ENCODE peak calls at places on chromosomes 6 and 20, in six cellular contexts. One of them, this sample, is unnamed.

GRCh38 chr6:170235726-170236125 is 55.2 kb downstream of the DLL1 start:
- DNase-seq in BE2C: no peak
- DNase-seq in GM23248: no peak
- DNase-seq in Panc1: no peak
- DNase-seq in cardiac muscle cell: no peak
- DNase-seq in breast epithelium: peak; percentile 19
- DNase-seq in this sample: no peak

GRCh38 chr6:159063549-159063948 is 18.8 kb upstream of the TAGAP start:
- DNase-seq in GM23248: no peak
- DNase-seq in breast epithelium: no peak
- DNase-seq in BE2C: no peak
- DNase-seq in cardiac muscle cell: no peak
- DNase-seq in Panc1: no peak
- DNase-seq in this sample: no peak

GRCh38 chr6:131368077-131368911 is 204.7 kb upstream of the ARG1 start:
- DNase-seq in Panc1: no peak
- DNase-seq in cardiac muscle cell: peak; percentile 74
- DNase-seq in GM23248: peak; percentile 76
- DNase-seq in breast epithelium: peak; percentile 61
- DNase-seq in BE2C: no peak
- DNase-seq in this sample: no peak

GRCh38 chr6:999552-999951 is 306.6 kb upstream of the EXOC2 start:
- DNase-seq in cardiac muscle cell: no peak
- DNase-seq in GM23248: no peak
- DNase-seq in Panc1: no peak
- DNase-seq in BE2C: no peak
- DNase-seq in breast epithelium: no peak
- DNase-seq in this sample: no peak

GRCh38 chr6:129705212-129705611 is 4.8 kb downstream of the ARHGAP18 start:
- DNase-seq in cardiac muscle cell: no peak
- DNase-seq in Panc1: no peak
- DNase-seq in GM23248: no peak
- DNase-seq in breast epithelium: no peak
- DNase-seq in BE2C: no peak
- DNase-seq in this sample: no peak

GRCh38 chr6:17656644-17657043 is 50.1 kb downstream of the NUP153 start:
- DNase-seq in BE2C: no peak
- DNase-seq in GM23248: no peak
- DNase-seq in Panc1: no peak
- DNase-seq in cardiac muscle cell: peak; percentile 34
- DNase-seq in breast epithelium: no peak
- DNase-seq in this sample: no peak

GRCh38 chr6:132506461-132506860 is 6.5 kb downstream of the STX7 start:
- DNase-seq in cardiac muscle cell: no peak
- DNase-seq in breast epithelium: no peak
- DNase-seq in GM23248: no peak
- DNase-seq in BE2C: no peak
- DNase-seq in Panc1: no peak
- DNase-seq in this sample: no peak

GRCh38 chr20:49286689-49287551 is 9.1 kb upstream of the ZNFX1 start:
- DNase-seq in cardiac muscle cell: no peak
- DNase-seq in Panc1: no peak
- DNase-seq in breast epithelium: no peak
- DNase-seq in BE2C: no peak
- DNase-seq in GM23248: peak; percentile 38
- DNase-seq in this sample: no peak

GRCh38 chr6:30689022-30689865 is 1.5 kb downstream of the NRM start:
- DNase-seq in BE2C: no peak
- DNase-seq in GM23248: no peak
- DNase-seq in Panc1: no peak
- DNase-seq in cardiac muscle cell: no peak
- DNase-seq in breast epithelium: no peak
- DNase-seq in this sample: no peak

GRCh38 chr20:4876731-4877130 is 124.6 kb downstream of the SLC23A2 start:
- DNase-seq in breast epithelium: no peak
- DNase-seq in cardiac muscle cell: no peak
- DNase-seq in Panc1: no peak
- DNase-seq in BE2C: no peak
- DNase-seq in GM23248: no peak
- DNase-seq in this sample: no peak

GRCh38 chr6:124441430-124441829 is 520.8 kb upstream of the RNF217 start:
- DNase-seq in GM23248: no peak
- DNase-seq in BE2C: no peak
- DNase-seq in Panc1: no peak
- DNase-seq in cardiac muscle cell: no peak
- DNase-seq in breast epithelium: no peak
- DNase-seq in this sample: no peak

GRCh38 chr6:54014440-54014839 is 96.8 kb upstream of the MLIP start:
- DNase-seq in BE2C: no peak
- DNase-seq in breast epithelium: no peak
- DNase-seq in cardiac muscle cell: no peak
- DNase-seq in Panc1: no peak
- DNase-seq in GM23248: no peak
- DNase-seq in this sample: no peak

GRCh38 chr6:139449611-139450000 is 75.2 kb upstream of the CITED2 start:
- DNase-seq in Panc1: no peak
- DNase-seq in cardiac muscle cell: peak; percentile 69
- DNase-seq in BE2C: no peak
- DNase-seq in breast epithelium: no peak
- DNase-seq in GM23248: peak; percentile 51
- DNase-seq in this sample: no peak

DNA sequence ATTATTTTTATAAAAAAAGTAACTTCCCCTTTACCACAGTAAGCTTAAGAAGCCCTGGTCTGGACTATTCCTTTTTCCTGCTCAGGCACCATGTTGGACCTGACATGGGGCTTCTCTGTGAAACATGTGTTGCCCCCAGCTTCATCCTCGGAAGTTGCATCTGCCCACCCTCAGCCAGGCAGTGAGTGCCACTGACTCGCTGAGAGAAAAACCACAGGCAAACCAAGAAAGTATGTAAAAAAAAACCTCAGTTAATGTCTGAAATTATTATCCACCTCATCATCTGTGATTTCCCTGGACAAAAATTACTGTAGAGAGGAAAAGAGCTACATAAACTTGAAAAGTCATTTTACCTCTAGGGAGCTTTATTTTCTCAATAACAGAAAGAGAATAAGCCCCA is 109.9 kb upstream of the MCHR2 start:
- DNase-seq in breast epithelium: no peak
- DNase-seq in Panc1: no peak
- DNase-seq in BE2C: no peak
- DNase-seq in cardiac muscle cell: no peak
- DNase-seq in GM23248: peak; percentile 29
- DNase-seq in this sample: no peak
- H3K27me3 ChIP-seq in breast epithelium: peaks cover 3% of the 10 kb centered on the region
- H3K27me3 ChIP-seq in Panc1: peaks cover 6% of the 10 kb centered on the region
- H3K27me3 ChIP-seq in BE2C: peaks cover 19% of the 10 kb centered on the region
- H3K27me3 ChIP-seq in cardiac muscle cell: no peaks in the 10 kb centered on the region
- H3K27me3 ChIP-seq in GM23248: no peaks in the 10 kb centered on the region
- H3K27me3 ChIP-seq in this sample: no peaks in the 10 kb centered on the region

DNA sequence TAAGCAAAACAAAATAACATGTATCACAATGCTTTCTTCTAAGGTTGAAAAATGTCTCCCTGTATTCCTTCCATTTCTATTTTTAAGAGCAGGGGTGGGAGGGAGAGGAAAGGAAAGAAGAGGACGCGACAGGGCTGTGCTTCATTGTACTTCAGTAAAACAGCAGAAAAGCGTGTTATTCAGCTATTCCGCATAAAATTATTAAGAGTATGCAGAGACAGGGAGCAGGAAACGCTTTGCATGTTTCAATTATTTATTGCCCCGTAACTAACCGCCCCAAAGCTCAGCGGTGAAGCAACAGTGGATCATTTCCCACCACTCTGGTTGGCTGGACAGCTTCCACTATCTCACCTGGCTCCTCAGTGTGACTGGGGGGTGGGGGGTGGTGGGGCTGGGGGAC is 188.9 kb downstream of the TTLL2 start:
- DNase-seq in cardiac muscle cell: no peak
- DNase-seq in breast epithelium: no peak
- DNase-seq in BE2C: no peak
- DNase-seq in GM23248: no peak
- DNase-seq in Panc1: no peak
- DNase-seq in this sample: no peak
- H3K27me3 ChIP-seq in cardiac muscle cell: no peaks in the 10 kb centered on the region
- H3K27me3 ChIP-seq in breast epithelium: peaks cover 5% of the 10 kb centered on the region
- H3K27me3 ChIP-seq in BE2C: no peaks in the 10 kb centered on the region
- H3K27me3 ChIP-seq in GM23248: no peaks in the 10 kb centered on the region
- H3K27me3 ChIP-seq in Panc1: peaks cover 6% of the 10 kb centered on the region
- H3K27me3 ChIP-seq in this sample: no peaks in the 10 kb centered on the region

DNA sequence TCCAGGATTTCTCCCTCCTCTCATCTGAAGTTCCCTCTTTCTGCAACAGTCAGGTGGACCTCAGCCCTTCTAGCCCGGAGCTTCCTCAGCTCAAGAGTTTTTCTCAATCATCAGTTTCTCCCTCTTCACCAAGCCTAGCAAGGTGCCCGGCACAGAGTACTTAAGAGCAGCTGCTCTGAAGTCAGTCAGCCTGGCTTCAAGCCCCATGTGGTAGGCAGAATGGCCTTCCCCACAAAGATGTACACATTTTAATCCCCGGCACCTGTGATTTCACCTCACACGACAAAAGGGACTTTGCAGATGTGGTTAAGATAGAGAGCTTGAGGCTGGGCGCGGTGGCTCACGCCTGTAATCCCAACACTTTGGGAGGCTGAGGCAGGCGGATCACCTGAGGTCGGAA is 15.1 kb upstream of the RBPJL start:
- DNase-seq in cardiac muscle cell: no peak
- DNase-seq in Panc1: no peak
- DNase-seq in breast epithelium: no peak
- DNase-seq in BE2C: no peak
- DNase-seq in GM23248: no peak
- DNase-seq in this sample: no peak
- H3K27me3 ChIP-seq in cardiac muscle cell: peaks cover 12% of the 10 kb centered on the region
- H3K27me3 ChIP-seq in Panc1: peaks cover 2% of the 10 kb centered on the region
- H3K27me3 ChIP-seq in breast epithelium: no peaks in the 10 kb centered on the region
- H3K27me3 ChIP-seq in BE2C: peaks cover 11% of the 10 kb centered on the region
- H3K27me3 ChIP-seq in GM23248: peaks cover 7% of the 10 kb centered on the region
- H3K27me3 ChIP-seq in this sample: no peaks in the 10 kb centered on the region

DNA sequence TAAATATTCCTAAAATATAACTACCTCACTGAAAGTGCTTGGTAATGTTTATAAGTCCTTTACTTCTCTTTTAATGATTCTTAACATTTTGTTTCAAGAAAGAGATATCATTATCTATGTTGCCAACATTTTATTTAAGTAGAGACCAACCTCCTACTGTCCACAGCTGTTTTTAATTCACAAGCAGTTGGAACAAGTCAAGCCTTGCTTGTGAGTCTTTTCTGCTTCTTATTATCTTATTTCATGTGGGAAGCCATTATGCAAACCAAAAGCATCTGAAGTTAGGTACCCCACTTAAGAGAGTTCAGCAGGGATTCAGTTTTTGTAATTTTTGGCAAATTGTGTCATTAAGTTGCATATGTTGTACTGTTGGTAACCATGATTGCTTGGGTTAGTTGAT is 1714.5 kb downstream of the GRIK2 start:
- DNase-seq in cardiac muscle cell: no peak
- DNase-seq in GM23248: no peak
- DNase-seq in Panc1: no peak
- DNase-seq in BE2C: no peak
- DNase-seq in breast epithelium: no peak
- DNase-seq in this sample: no peak
- H3K27me3 ChIP-seq in cardiac muscle cell: no peaks in the 10 kb centered on the region
- H3K27me3 ChIP-seq in GM23248: no peaks in the 10 kb centered on the region
- H3K27me3 ChIP-seq in Panc1: no peaks in the 10 kb centered on the region
- H3K27me3 ChIP-seq in BE2C: no peaks in the 10 kb centered on the region
- H3K27me3 ChIP-seq in breast epithelium: no peaks in the 10 kb centered on the region
- H3K27me3 ChIP-seq in this sample: no peaks in the 10 kb centered on the region

GRCh38 chr20:36314734-36315544 is 8.8 kb downstream of the DLGAP4 start:
- DNase-seq in GM23248: no peak
- DNase-seq in cardiac muscle cell: no peak
- DNase-seq in BE2C: no peak
- DNase-seq in breast epithelium: peak; percentile 15
- DNase-seq in Panc1: no peak
- DNase-seq in this sample: no peak

GRCh38 chr20:36311854-36312723 is 6.0 kb downstream of the DLGAP4 start:
- DNase-seq in Panc1: no peak
- DNase-seq in BE2C: no peak
- DNase-seq in cardiac muscle cell: no peak
- DNase-seq in GM23248: no peak
- DNase-seq in breast epithelium: no peak
- DNase-seq in this sample: no peak

GRCh38 chr20:36312724-36313441 is 6.7 kb downstream of the DLGAP4 start:
- DNase-seq in cardiac muscle cell: no peak
- DNase-seq in breast epithelium: peak; percentile 31
- DNase-seq in Panc1: no peak
- DNase-seq in GM23248: no peak
- DNase-seq in BE2C: no peak
- DNase-seq in this sample: no peak

GRCh38 chr20:36313936-36314335 is 7.8 kb downstream of the DLGAP4 start:
- DNase-seq in GM23248: no peak
- DNase-seq in BE2C: no peak
- DNase-seq in Panc1: no peak
- DNase-seq in cardiac muscle cell: no peak
- DNase-seq in breast epithelium: peak; percentile 20
- DNase-seq in this sample: no peak

DNA sequence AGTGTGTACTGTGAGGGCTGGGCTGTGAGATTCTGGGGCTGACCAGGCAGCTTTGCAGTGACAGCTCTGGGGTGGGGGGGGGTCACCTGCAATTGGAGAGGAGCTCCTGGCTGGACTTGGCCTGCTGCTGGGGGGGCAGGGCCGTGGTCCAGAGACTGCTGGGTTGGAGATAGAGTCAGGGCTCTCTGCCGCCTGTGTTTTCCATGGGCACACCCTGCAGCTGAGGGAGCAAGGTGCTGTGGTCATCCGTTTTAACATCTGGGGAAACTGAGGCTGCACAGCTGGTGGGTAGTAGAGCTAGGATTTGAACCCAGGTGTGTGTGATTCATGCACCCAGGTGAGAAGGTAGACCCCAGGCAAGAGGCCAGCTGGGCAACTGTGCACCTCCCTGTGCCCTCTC is 7.3 kb downstream of the DLGAP4 start:
- DNase-seq in Panc1: no peak
- DNase-seq in BE2C: no peak
- DNase-seq in cardiac muscle cell: no peak
- DNase-seq in breast epithelium: peak; percentile 41
- DNase-seq in GM23248: no peak
- DNase-seq in this sample: no peak
- H3K27me3 ChIP-seq in Panc1: no peaks in the 10 kb centered on the region
- H3K27me3 ChIP-seq in BE2C: no peaks in the 10 kb centered on the region
- H3K27me3 ChIP-seq in cardiac muscle cell: peaks cover 35% of the 10 kb centered on the region
- H3K27me3 ChIP-seq in breast epithelium: peaks cover 1% of the 10 kb centered on the region
- H3K27me3 ChIP-seq in GM23248: peaks cover 23% of the 10 kb centered on the region
- H3K27me3 ChIP-seq in this sample: no peaks in the 10 kb centered on the region

GRCh38 chr6:49890988-49891387 is 24.7 kb upstream of the CRISP1 start:
- DNase-seq in Panc1: no peak
- DNase-seq in breast epithelium: no peak
- DNase-seq in BE2C: no peak
- DNase-seq in cardiac muscle cell: no peak
- DNase-seq in GM23248: no peak
- DNase-seq in this sample: no peak

GRCh38 chr6:49892280-49892679 is 25.9 kb upstream of the CRISP1 start:
- DNase-seq in Panc1: no peak
- DNase-seq in breast epithelium: no peak
- DNase-seq in cardiac muscle cell: no peak
- DNase-seq in GM23248: no peak
- DNase-seq in BE2C: no peak
- DNase-seq in this sample: no peak

GRCh38 chr6:49888742-49889431 is 22.6 kb upstream of the CRISP1 start:
- DNase-seq in BE2C: no peak
- DNase-seq in Panc1: no peak
- DNase-seq in cardiac muscle cell: no peak
- DNase-seq in GM23248: no peak
- DNase-seq in breast epithelium: no peak
- DNase-seq in this sample: no peak
- H3K27me3 ChIP-seq in BE2C: no peaks in the 10 kb centered on the region
- H3K27me3 ChIP-seq in Panc1: no peaks in the 10 kb centered on the region
- H3K27me3 ChIP-seq in cardiac muscle cell: no peaks in the 10 kb centered on the region
- H3K27me3 ChIP-seq in GM23248: no peaks in the 10 kb centered on the region
- H3K27me3 ChIP-seq in breast epithelium: no peaks in the 10 kb centered on the region
- H3K27me3 ChIP-seq in this sample: no peaks in the 10 kb centered on the region

GRCh38 chr6:3233321-3233720 is 5.9 kb upstream of the TUBB2B start:
- DNase-seq in cardiac muscle cell: no peak
- DNase-seq in BE2C: no peak
- DNase-seq in Panc1: no peak
- DNase-seq in breast epithelium: no peak
- DNase-seq in GM23248: no peak
- DNase-seq in this sample: no peak
- H3K27me3 ChIP-seq in cardiac muscle cell: peaks cover 46% of the 10 kb centered on the region
- H3K27me3 ChIP-seq in BE2C: peaks cover 13% of the 10 kb centered on the region
- H3K27me3 ChIP-seq in Panc1: peaks cover 6% of the 10 kb centered on the region
- H3K27me3 ChIP-seq in breast epithelium: peaks cover 24% of the 10 kb centered on the region
- H3K27me3 ChIP-seq in GM23248: peaks cover 36% of the 10 kb centered on the region
- H3K27me3 ChIP-seq in this sample: peaks cover 36% of the 10 kb centered on the region